ENCODE peak calls at places on chromosomes 7 and 10, in five cellular contexts. One of them, this sample, is unnamed.

GRCh38 chr7:3897430-3898385 is 596.7 kb downstream of the SDK1 start:
- DNase-seq in left lung: no peak
- DNase-seq in uterus: no peak
- DNase-seq in hepatocyte: peak; percentile 69
- DNase-seq in right atrium auricular region: no peak
- DNase-seq in this sample: no peak

GRCh38 chr10:35421553-35422178 is 85.4 kb downstream of the CCNY start:
- DNase-seq in uterus: peak; percentile 52
- DNase-seq in hepatocyte: peak; percentile 56
- DNase-seq in left lung: no peak
- DNase-seq in right atrium auricular region: no peak
- DNase-seq in this sample: peak; percentile 67

GRCh38 chr7:149125864-149126661 is at the start of gene ZNF425:
- DNase-seq in hepatocyte: peak; percentile 98
- DNase-seq in right atrium auricular region: peak; percentile 86
- DNase-seq in uterus: peak; percentile 94
- DNase-seq in left lung: peak; percentile 91
- DNase-seq in this sample: peak; percentile 59

GRCh38 chr7:92714767-92715166 is 121.6 kb downstream of the CDK6 start:
- DNase-seq in uterus: no peak
- DNase-seq in right atrium auricular region: no peak
- DNase-seq in hepatocyte: no peak
- DNase-seq in left lung: no peak
- DNase-seq in this sample: no peak

GRCh38 chr10:6543431-6544005 is 36.6 kb downstream of the PRKCQ start:
- DNase-seq in right atrium auricular region: no peak
- DNase-seq in uterus: no peak
- DNase-seq in left lung: no peak
- DNase-seq in hepatocyte: no peak
- DNase-seq in this sample: no peak

GRCh38 chr7:94067506-94067905 is 63.4 kb upstream of the BET1 start:
- DNase-seq in uterus: no peak
- DNase-seq in hepatocyte: no peak
- DNase-seq in left lung: no peak
- DNase-seq in right atrium auricular region: no peak
- DNase-seq in this sample: no peak

GRCh38 chr10:48533951-48534720 is 70.7 kb downstream of the ARHGAP22 start:
- DNase-seq in uterus: no peak
- DNase-seq in right atrium auricular region: no peak
- DNase-seq in left lung: no peak
- DNase-seq in hepatocyte: no peak
- DNase-seq in this sample: no peak

GRCh38 chr7:142104550-142105527 is 6.7 kb upstream of the MGAM2 start:
- DNase-seq in left lung: peak; percentile 46
- DNase-seq in hepatocyte: peak; percentile 45
- DNase-seq in uterus: no peak
- DNase-seq in right atrium auricular region: no peak
- DNase-seq in this sample: peak; percentile 70

GRCh38 chr10:89369142-89370105 is 8.4 kb upstream of the IFIT1B start:
- DNase-seq in uterus: no peak
- DNase-seq in left lung: no peak
- DNase-seq in hepatocyte: peak; percentile 50
- DNase-seq in right atrium auricular region: no peak
- DNase-seq in this sample: no peak

GRCh38 chr10:59622320-59622901 is 87.2 kb downstream of the SLC16A9 start:
- DNase-seq in uterus: peak; percentile 27
- DNase-seq in right atrium auricular region: peak; percentile 60
- DNase-seq in hepatocyte: peak; percentile 82
- DNase-seq in left lung: no peak
- DNase-seq in this sample: peak; percentile 60

GRCh38 chr7:134820778-134821177 is 41.3 kb downstream of the CALD1 start:
- DNase-seq in uterus: no peak
- DNase-seq in hepatocyte: no peak
- DNase-seq in right atrium auricular region: no peak
- DNase-seq in left lung: no peak
- DNase-seq in this sample: no peak

GRCh38 chr10:68434657-68435056 is 27.6 kb upstream of the RUFY2 start:
- DNase-seq in right atrium auricular region: no peak
- DNase-seq in left lung: no peak
- DNase-seq in uterus: no peak
- DNase-seq in hepatocyte: no peak
- DNase-seq in this sample: peak; percentile 33

GRCh38 chr7:50119815-50120637 is 27.0 kb upstream of the ZPBP start:
- DNase-seq in hepatocyte: peak; percentile 8
- DNase-seq in uterus: no peak
- DNase-seq in left lung: no peak
- DNase-seq in right atrium auricular region: no peak
- DNase-seq in this sample: no peak

GRCh38 chr7:45088821-45089313 is at the start of gene NACAD:
- DNase-seq in right atrium auricular region: no peak
- DNase-seq in left lung: peak; percentile 41
- DNase-seq in hepatocyte: peak; percentile 65
- DNase-seq in uterus: peak; percentile 69
- DNase-seq in this sample: no peak

GRCh38 chr7:74480861-74481417 is 27.2 kb downstream of the GTF2IRD1 start:
- DNase-seq in left lung: peak; percentile 58
- DNase-seq in hepatocyte: peak; percentile 56
- DNase-seq in uterus: peak; percentile 57
- DNase-seq in right atrium auricular region: peak; percentile 83
- DNase-seq in this sample: peak; percentile 59

GRCh38 chr10:17257466-17258321 is 29.7 kb downstream of the VIM start:
- DNase-seq in hepatocyte: peak; percentile 85
- DNase-seq in right atrium auricular region: peak; percentile 72
- DNase-seq in uterus: peak; percentile 41
- DNase-seq in left lung: peak; percentile 37
- DNase-seq in this sample: no peak

GRCh38 chr10:132616170-132616994 is 78.8 kb downstream of the INPP5A start:
- DNase-seq in uterus: peak; percentile 14
- DNase-seq in left lung: no peak
- DNase-seq in right atrium auricular region: no peak
- DNase-seq in hepatocyte: no peak
- DNase-seq in this sample: no peak

GRCh38 chr10:9786101-9786500 is 1231.6 kb upstream of the CELF2 start:
- DNase-seq in hepatocyte: no peak
- DNase-seq in right atrium auricular region: no peak
- DNase-seq in left lung: no peak
- DNase-seq in uterus: no peak
- DNase-seq in this sample: peak; percentile 91

GRCh38 chr7:39950473-39951155 is 558 bp downstream of the CDK13 start:
- DNase-seq in hepatocyte: peak; percentile 65
- DNase-seq in right atrium auricular region: no peak
- DNase-seq in left lung: peak; percentile 58
- DNase-seq in uterus: peak; percentile 56
- DNase-seq in this sample: no peak

GRCh38 chr10:80160361-80161128 is 28.0 kb downstream of the PLAC9 start:
- DNase-seq in left lung: no peak
- DNase-seq in hepatocyte: no peak
- DNase-seq in uterus: no peak
- DNase-seq in right atrium auricular region: no peak
- DNase-seq in this sample: no peak

GRCh38 chr10:132407243-132407746 is 10.3 kb downstream of the PWWP2B start:
- DNase-seq in hepatocyte: peak; percentile 68
- DNase-seq in uterus: no peak
- DNase-seq in left lung: peak; percentile 85
- DNase-seq in right atrium auricular region: no peak
- DNase-seq in this sample: no peak

GRCh38 chr7:155521743-155522398 is 24.5 kb downstream of the CNPY1 start:
- DNase-seq in right atrium auricular region: no peak
- DNase-seq in uterus: no peak
- DNase-seq in hepatocyte: no peak
- DNase-seq in left lung: no peak
- DNase-seq in this sample: no peak

GRCh38 chr10:104657458-104657857 is 16.4 kb downstream of the SORCS3 start:
- DNase-seq in right atrium auricular region: no peak
- DNase-seq in left lung: no peak
- DNase-seq in uterus: no peak
- DNase-seq in hepatocyte: no peak
- DNase-seq in this sample: no peak

GRCh38 chr7:150945853-150946825 is 32.0 kb downstream of the KCNH2 start:
- DNase-seq in hepatocyte: peak; percentile 17
- DNase-seq in right atrium auricular region: peak; percentile 73
- DNase-seq in uterus: no peak
- DNase-seq in left lung: peak; percentile 37
- DNase-seq in this sample: no peak

GRCh38 chr7:111829221-111829620 is 266.9 kb upstream of the IMMP2L start:
- DNase-seq in hepatocyte: no peak
- DNase-seq in right atrium auricular region: no peak
- DNase-seq in left lung: no peak
- DNase-seq in uterus: no peak
- DNase-seq in this sample: no peak

GRCh38 chr10:84267503-84268126 is 22.8 kb downstream of the RGR start:
- DNase-seq in left lung: no peak
- DNase-seq in hepatocyte: peak; percentile 58
- DNase-seq in uterus: no peak
- DNase-seq in right atrium auricular region: no peak
- DNase-seq in this sample: peak; percentile 50

GRCh38 chr10:70477661-70478162 is 855 bp upstream of the PALD1 start:
- DNase-seq in left lung: no peak
- DNase-seq in uterus: peak; percentile 51
- DNase-seq in right atrium auricular region: no peak
- DNase-seq in hepatocyte: peak; percentile 58
- DNase-seq in this sample: peak; percentile 55

GRCh38 chr10:73304876-73305275 is 52.4 kb upstream of the MRPS16 start:
- DNase-seq in left lung: no peak
- DNase-seq in uterus: no peak
- DNase-seq in hepatocyte: no peak
- DNase-seq in right atrium auricular region: no peak
- DNase-seq in this sample: no peak

GRCh38 chr10:93468532-93469213 is 13.5 kb downstream of the MYOF start:
- DNase-seq in left lung: no peak
- DNase-seq in uterus: peak; percentile 50
- DNase-seq in hepatocyte: peak; percentile 54
- DNase-seq in right atrium auricular region: no peak
- DNase-seq in this sample: peak; percentile 91

GRCh38 chr10:3429651-3430050 is 257.1 kb upstream of the PITRM1 start:
- DNase-seq in hepatocyte: no peak
- DNase-seq in left lung: no peak
- DNase-seq in right atrium auricular region: peak; percentile 56
- DNase-seq in uterus: peak; percentile 41
- DNase-seq in this sample: no peak

GRCh38 chr7:159158888-159159405 is 14.3 kb upstream of the VIPR2 start:
- DNase-seq in uterus: no peak
- DNase-seq in right atrium auricular region: no peak
- DNase-seq in left lung: no peak
- DNase-seq in hepatocyte: no peak
- DNase-seq in this sample: no peak

GRCh38 chr10:70578371-70578947 is 24.1 kb downstream of the PRF1 start:
- DNase-seq in uterus: no peak
- DNase-seq in right atrium auricular region: no peak
- DNase-seq in hepatocyte: no peak
- DNase-seq in left lung: peak; percentile 44
- DNase-seq in this sample: peak; percentile 98

DNA sequence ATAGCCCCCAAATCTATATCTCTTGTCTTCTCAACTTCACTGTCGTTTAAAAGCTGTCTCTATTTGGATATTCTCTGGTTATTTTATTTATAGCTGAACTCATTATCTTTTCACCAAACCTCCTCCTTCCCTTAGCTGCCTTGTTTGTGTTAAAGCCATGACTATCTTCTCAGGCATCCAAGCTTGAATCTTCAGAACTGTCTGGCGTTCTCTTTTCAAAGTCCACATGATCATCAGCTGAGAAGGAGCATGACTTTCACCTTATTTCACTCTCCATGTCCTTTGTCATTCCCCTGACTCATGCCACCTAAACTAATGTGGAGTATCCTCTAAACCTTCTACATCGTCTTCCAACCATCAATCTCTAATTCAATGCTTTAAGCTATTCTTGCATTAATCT is 5.7 kb upstream of the GLCCI1 start:
- DNase-seq in left lung: no peak
- DNase-seq in uterus: no peak
- DNase-seq in right atrium auricular region: no peak
- DNase-seq in hepatocyte: no peak
- DNase-seq in this sample: no peak
- H3K4me1 ChIP-seq in left lung: no peaks in the 10 kb centered on the region
- H3K4me1 ChIP-seq in uterus: no peaks in the 10 kb centered on the region
- H3K4me1 ChIP-seq in right atrium auricular region: peaks cover 3% of the 10 kb centered on the region
- H3K4me1 ChIP-seq in hepatocyte: no peaks in the 10 kb centered on the region
- H3K4me1 ChIP-seq in this sample: no peaks in the 10 kb centered on the region

GRCh38 chr7:101743995-101744360 is 73.4 kb upstream of the CUX1 start:
- DNase-seq in uterus: no peak
- DNase-seq in hepatocyte: no peak
- DNase-seq in left lung: no peak
- DNase-seq in right atrium auricular region: no peak
- DNase-seq in this sample: no peak

GRCh38 chr7:101740981-101741725 is 76.3 kb upstream of the CUX1 start:
- DNase-seq in hepatocyte: no peak
- DNase-seq in left lung: no peak
- DNase-seq in right atrium auricular region: no peak
- DNase-seq in uterus: no peak
- DNase-seq in this sample: no peak

GRCh38 chr7:101746311-101746710 is 71.1 kb upstream of the CUX1 start:
- DNase-seq in uterus: no peak
- DNase-seq in left lung: no peak
- DNase-seq in right atrium auricular region: no peak
- DNase-seq in hepatocyte: no peak
- DNase-seq in this sample: no peak

GRCh38 chr7:101744588-101744987 is 72.8 kb upstream of the CUX1 start:
- DNase-seq in left lung: no peak
- DNase-seq in hepatocyte: no peak
- DNase-seq in uterus: no peak
- DNase-seq in right atrium auricular region: no peak
- DNase-seq in this sample: no peak

GRCh38 chr7:101743241-101743994 is 74.0 kb upstream of the CUX1 start:
- DNase-seq in hepatocyte: peak; percentile 70
- DNase-seq in left lung: peak; percentile 60
- DNase-seq in uterus: peak; percentile 44
- DNase-seq in right atrium auricular region: no peak
- DNase-seq in this sample: peak; percentile 23
- TF ChIP-seq CTCF in hepatocyte: peak; percentile 67
- TF ChIP-seq CTCF in left lung: peak; percentile 24
- TF ChIP-seq CTCF in uterus: peak; percentile 64
- TF ChIP-seq CTCF in right atrium auricular region: peak; percentile 62
- TF ChIP-seq CTCF in this sample: peak; percentile 59

GRCh38 chr7:999921-1000593 is 17.1 kb downstream of the CYP2W1 start:
- DNase-seq in right atrium auricular region: no peak
- DNase-seq in left lung: no peak
- DNase-seq in uterus: no peak
- DNase-seq in hepatocyte: no peak
- DNase-seq in this sample: no peak
- H3K27ac ChIP-seq in right atrium auricular region: no peak overlapping the region
- H3K27ac ChIP-seq in left lung: no peak overlapping the region
- H3K27ac ChIP-seq in uterus: no peak overlapping the region
- H3K27ac ChIP-seq in hepatocyte: no peak overlapping the region
- H3K27ac ChIP-seq in this sample: no peak overlapping the region

GRCh38 chr10:667602-668143 is 21.8 kb downstream of the DIP2C start:
- DNase-seq in hepatocyte: no peak
- DNase-seq in uterus: no peak
- DNase-seq in left lung: no peak
- DNase-seq in right atrium auricular region: no peak
- DNase-seq in this sample: no peak
- H3K4me1 ChIP-seq in hepatocyte: no peaks in the 10 kb centered on the region
- H3K4me1 ChIP-seq in uterus: no peaks in the 10 kb centered on the region
- H3K4me1 ChIP-seq in left lung: no peaks in the 10 kb centered on the region
- H3K4me1 ChIP-seq in right atrium auricular region: peaks cover 21% of the 10 kb centered on the region
- H3K4me1 ChIP-seq in this sample: no peaks in the 10 kb centered on the region